ENCODE peak calls at places on chromosome X, in nine cellular contexts. One of them, this sample, is unnamed.
A peak's percentile ranks its signal among the peaks of the same experiment; 100 is the strongest.

GRCh38 chrX:101078716-101079115 is at the start of gene TMEM35A:
- DNase-seq in astrocyte: no peak
- DNase-seq in MM.1S: no peak
- DNase-seq in SK-N-SH: peak; percentile 54
- DNase-seq in neural progenitor cell: peak; percentile 53
- DNase-seq in H1: peak; percentile 49
- DNase-seq in A549: no peak
- DNase-seq in IMR-90: peak; percentile 51
- DNase-seq in PC-3: no peak
- DNase-seq in this sample: no peak

GRCh38 chrX:37993857-37994619 is 12.3 kb upstream of the SYTL5 start:
- DNase-seq in astrocyte: peak; percentile 1
- DNase-seq in MM.1S: peak; percentile 95
- DNase-seq in SK-N-SH: no peak
- DNase-seq in neural progenitor cell: peak; percentile 70
- DNase-seq in H1: no peak
- DNase-seq in A549: no peak
- DNase-seq in IMR-90: no peak
- DNase-seq in PC-3: peak; percentile 33
- DNase-seq in this sample: peak; percentile 42

GRCh38 chrX:54808109-54808604 is 612 bp downstream of the MAGED2 start:
- DNase-seq in astrocyte: peak; percentile 22
- DNase-seq in MM.1S: peak; percentile 10
- DNase-seq in SK-N-SH: peak; percentile 76
- DNase-seq in neural progenitor cell: peak; percentile 88
- DNase-seq in H1: peak; percentile 80
- DNase-seq in A549: peak; percentile 36
- DNase-seq in IMR-90: no peak
- DNase-seq in PC-3: no peak
- DNase-seq in this sample: peak; percentile 6

GRCh38 chrX:1442016-1442665 is 10.6 kb downstream of the ASMTL start:
- DNase-seq in astrocyte: no peak
- DNase-seq in MM.1S: no peak
- DNase-seq in SK-N-SH: no peak
- DNase-seq in neural progenitor cell: no peak
- DNase-seq in H1: no peak
- DNase-seq in A549: no peak
- DNase-seq in IMR-90: no peak
- DNase-seq in PC-3: no peak
- DNase-seq in this sample: no peak

GRCh38 chrX:145687707-145688106 is 129.9 kb upstream of the SLITRK2 start:
- DNase-seq in astrocyte: no peak
- DNase-seq in MM.1S: no peak
- DNase-seq in SK-N-SH: no peak
- DNase-seq in neural progenitor cell: no peak
- DNase-seq in H1: no peak
- DNase-seq in A549: no peak
- DNase-seq in IMR-90: no peak
- DNase-seq in PC-3: no peak
- DNase-seq in this sample: no peak

GRCh38 chrX:154378059-154378798 is 866 bp upstream of the EMD start:
- DNase-seq in astrocyte: no peak
- DNase-seq in MM.1S: no peak
- DNase-seq in SK-N-SH: peak; percentile 85
- DNase-seq in neural progenitor cell: no peak
- DNase-seq in H1: no peak
- DNase-seq in A549: peak; percentile 55
- DNase-seq in IMR-90: peak; percentile 40
- DNase-seq in PC-3: peak; percentile 45
- DNase-seq in this sample: no peak

GRCh38 chrX:68942797-68943196 is 114.0 kb downstream of the EFNB1 start:
- DNase-seq in astrocyte: no peak
- DNase-seq in MM.1S: no peak
- DNase-seq in SK-N-SH: no peak
- DNase-seq in neural progenitor cell: no peak
- DNase-seq in H1: no peak
- DNase-seq in A549: no peak
- DNase-seq in IMR-90: no peak
- DNase-seq in PC-3: no peak
- DNase-seq in this sample: no peak

GRCh38 chrX:12701625-12702024 is 89.6 kb upstream of the PRPS2 start:
- DNase-seq in astrocyte: peak; percentile 24
- DNase-seq in MM.1S: peak; percentile 52
- DNase-seq in SK-N-SH: peak; percentile 50
- DNase-seq in neural progenitor cell: peak; percentile 82
- DNase-seq in H1: peak; percentile 55
- DNase-seq in A549: peak; percentile 41
- DNase-seq in IMR-90: peak; percentile 68
- DNase-seq in PC-3: peak; percentile 84
- DNase-seq in this sample: peak; percentile 62

GRCh38 chrX:66200050-66200664 is 36.1 kb downstream of the HEPH start:
- DNase-seq in astrocyte: no peak
- DNase-seq in MM.1S: peak; percentile 72
- DNase-seq in SK-N-SH: no peak
- DNase-seq in neural progenitor cell: no peak
- DNase-seq in H1: no peak
- DNase-seq in A549: no peak
- DNase-seq in IMR-90: no peak
- DNase-seq in PC-3: no peak
- DNase-seq in this sample: no peak

GRCh38 chrX:14027031-14027430 is 2.7 kb downstream of the GEMIN8 start:
- DNase-seq in astrocyte: peak; percentile 55
- DNase-seq in MM.1S: no peak
- DNase-seq in SK-N-SH: no peak
- DNase-seq in neural progenitor cell: no peak
- DNase-seq in H1: no peak
- DNase-seq in A549: no peak
- DNase-seq in IMR-90: peak; percentile 35
- DNase-seq in PC-3: peak; percentile 69
- DNase-seq in this sample: no peak

GRCh38 chrX:40166582-40166981 is 68.8 kb upstream of the BCOR start:
- DNase-seq in astrocyte: no peak
- DNase-seq in MM.1S: no peak
- DNase-seq in SK-N-SH: peak; percentile 82
- DNase-seq in neural progenitor cell: no peak
- DNase-seq in H1: no peak
- DNase-seq in A549: no peak
- DNase-seq in IMR-90: peak; percentile 42
- DNase-seq in PC-3: no peak
- DNase-seq in this sample: no peak

GRCh38 chrX:118545510-118545909 is 49.9 kb downstream of the DOCK11 start:
- DNase-seq in astrocyte: peak; percentile 23
- DNase-seq in MM.1S: no peak
- DNase-seq in SK-N-SH: no peak
- DNase-seq in neural progenitor cell: no peak
- DNase-seq in H1: no peak
- DNase-seq in A549: no peak
- DNase-seq in IMR-90: peak; percentile 31
- DNase-seq in PC-3: no peak
- DNase-seq in this sample: no peak

GRCh38 chrX:11427082-11428033 is 134.1 kb downstream of the AMELX start:
- DNase-seq in astrocyte: no peak
- DNase-seq in MM.1S: peak; percentile 77
- DNase-seq in SK-N-SH: peak; percentile 26
- DNase-seq in neural progenitor cell: peak; percentile 55
- DNase-seq in H1: peak; percentile 73
- DNase-seq in A549: no peak
- DNase-seq in IMR-90: no peak
- DNase-seq in PC-3: peak; percentile 26
- DNase-seq in this sample: no peak

GRCh38 chrX:675896-676295 is 45.3 kb downstream of the SHOX start:
- DNase-seq in astrocyte: no peak
- DNase-seq in MM.1S: no peak
- DNase-seq in SK-N-SH: no peak
- DNase-seq in neural progenitor cell: peak; percentile 55
- DNase-seq in H1: peak; percentile 53
- DNase-seq in A549: no peak
- DNase-seq in IMR-90: no peak
- DNase-seq in PC-3: no peak
- DNase-seq in this sample: no peak

GRCh38 chrX:115393271-115393670 is 103.8 kb downstream of the LUZP4 start:
- DNase-seq in astrocyte: peak; percentile 93
- DNase-seq in MM.1S: no peak
- DNase-seq in SK-N-SH: no peak
- DNase-seq in neural progenitor cell: no peak
- DNase-seq in H1: no peak
- DNase-seq in A549: no peak
- DNase-seq in IMR-90: peak; percentile 67
- DNase-seq in PC-3: peak; percentile 91
- DNase-seq in this sample: no peak

GRCh38 chrX:101303790-101304189 is 12.7 kb upstream of the TAF7L start:
- DNase-seq in astrocyte: no peak
- DNase-seq in MM.1S: no peak
- DNase-seq in SK-N-SH: no peak
- DNase-seq in neural progenitor cell: no peak
- DNase-seq in H1: no peak
- DNase-seq in A549: no peak
- DNase-seq in IMR-90: no peak
- DNase-seq in PC-3: no peak
- DNase-seq in this sample: no peak

GRCh38 chrX:140510895-140511295 is 6.0 kb upstream of the SOX3 start:
- DNase-seq in astrocyte: no peak
- DNase-seq in MM.1S: no peak
- DNase-seq in SK-N-SH: peak; percentile 14
- DNase-seq in neural progenitor cell: peak; percentile 58
- DNase-seq in H1: peak; percentile 51
- DNase-seq in A549: no peak
- DNase-seq in IMR-90: no peak
- DNase-seq in PC-3: no peak
- DNase-seq in this sample: no peak

GRCh38 chrX:40172169-40172979 is 74.6 kb upstream of the BCOR start:
- DNase-seq in astrocyte: peak; percentile 42
- DNase-seq in MM.1S: no peak
- DNase-seq in SK-N-SH: no peak
- DNase-seq in neural progenitor cell: peak; percentile 58
- DNase-seq in H1: peak; percentile 50
- DNase-seq in A549: no peak
- DNase-seq in IMR-90: peak; percentile 44
- DNase-seq in PC-3: peak; percentile 49
- DNase-seq in this sample: no peak

GRCh38 chrX:85243761-85244410 is at the start of the genes SATL1 and ZNF711:
- DNase-seq in astrocyte: peak; percentile 65
- DNase-seq in MM.1S: peak; percentile 12
- DNase-seq in SK-N-SH: peak; percentile 87
- DNase-seq in neural progenitor cell: peak; percentile 87
- DNase-seq in H1: peak; percentile 67
- DNase-seq in A549: peak; percentile 14
- DNase-seq in IMR-90: peak; percentile 51
- DNase-seq in PC-3: no peak
- DNase-seq in this sample: peak; percentile 13

GRCh38 chrX:105477351-105477750 is 256.9 kb upstream of the TEX13A start:
- DNase-seq in astrocyte: no peak
- DNase-seq in MM.1S: no peak
- DNase-seq in SK-N-SH: no peak
- DNase-seq in neural progenitor cell: no peak
- DNase-seq in H1: no peak
- DNase-seq in A549: no peak
- DNase-seq in IMR-90: no peak
- DNase-seq in PC-3: no peak
- DNase-seq in this sample: no peak

DNA sequence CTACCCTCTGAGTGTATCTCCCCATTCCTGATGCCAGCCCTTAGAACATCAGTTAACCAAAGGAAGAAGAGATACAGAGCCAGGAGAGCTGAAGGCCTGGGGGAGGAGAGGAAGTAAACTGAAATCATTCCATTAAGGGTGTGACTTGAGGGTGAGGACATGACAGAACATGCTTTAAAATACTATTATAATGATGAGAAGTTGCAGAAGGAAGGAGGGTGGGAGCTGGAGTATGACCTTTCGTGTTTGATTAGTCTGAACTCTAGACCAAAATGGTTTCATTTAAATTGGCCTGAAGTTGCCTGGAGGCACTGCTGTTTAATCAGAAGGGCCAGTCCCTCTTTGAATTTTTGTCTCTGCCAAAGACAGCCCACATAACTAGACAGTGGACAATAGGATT is 11.4 kb downstream of the INTS6L start:
- DNase-seq in astrocyte: no peak
- DNase-seq in MM.1S: no peak
- DNase-seq in SK-N-SH: no peak
- DNase-seq in neural progenitor cell: no peak
- DNase-seq in H1: no peak
- DNase-seq in A549: no peak
- DNase-seq in IMR-90: no peak
- DNase-seq in PC-3: peak; percentile 5
- DNase-seq in this sample: no peak
- H3K4me2 ChIP-seq in astrocyte: no peak overlapping the region
- H3K4me2 ChIP-seq in MM.1S: no peak overlapping the region
- H3K4me2 ChIP-seq in SK-N-SH: no peak overlapping the region
- H3K4me2 ChIP-seq in neural progenitor cell: no peak overlapping the region
- H3K4me2 ChIP-seq in H1: no peak overlapping the region
- H3K4me2 ChIP-seq in A549: no peak overlapping the region
- H3K4me2 ChIP-seq in IMR-90: no peak overlapping the region
- H3K4me2 ChIP-seq in PC-3: no peak overlapping the region
- H3K4me2 ChIP-seq in this sample: no peak overlapping the region

GRCh38 chrX:72073614-72074013 is 58.1 kb downstream of the RTL5 start:
- DNase-seq in astrocyte: no peak
- DNase-seq in MM.1S: no peak
- DNase-seq in SK-N-SH: peak; percentile 62
- DNase-seq in neural progenitor cell: no peak
- DNase-seq in H1: no peak
- DNase-seq in A549: no peak
- DNase-seq in IMR-90: no peak
- DNase-seq in PC-3: no peak
- DNase-seq in this sample: no peak
- H3K4me1 ChIP-seq in astrocyte: peaks cover 6% of the 10 kb centered on the region
- H3K4me1 ChIP-seq in MM.1S: no peaks in the 10 kb centered on the region
- H3K4me1 ChIP-seq in SK-N-SH: peaks cover 36% of the 10 kb centered on the region
- H3K4me1 ChIP-seq in neural progenitor cell: no peaks in the 10 kb centered on the region
- H3K4me1 ChIP-seq in H1: no peaks in the 10 kb centered on the region
- H3K4me1 ChIP-seq in A549: no peaks in the 10 kb centered on the region
- H3K4me1 ChIP-seq in IMR-90: no peaks in the 10 kb centered on the region
- H3K4me1 ChIP-seq in PC-3: no peaks in the 10 kb centered on the region
- H3K4me1 ChIP-seq in this sample: no peaks in the 10 kb centered on the region

GRCh38 chrX:9957743-9958142 is 9.4 kb upstream of the CLDN34 start:
- DNase-seq in astrocyte: no peak
- DNase-seq in MM.1S: no peak
- DNase-seq in SK-N-SH: no peak
- DNase-seq in neural progenitor cell: no peak
- DNase-seq in H1: no peak
- DNase-seq in A549: no peak
- DNase-seq in IMR-90: no peak
- DNase-seq in PC-3: peak; percentile 2
- DNase-seq in this sample: no peak
- H3K4me2 ChIP-seq in astrocyte: no peak overlapping the region
- H3K4me2 ChIP-seq in MM.1S: no peak overlapping the region
- H3K4me2 ChIP-seq in SK-N-SH: no peak overlapping the region
- H3K4me2 ChIP-seq in neural progenitor cell: no peak overlapping the region
- H3K4me2 ChIP-seq in H1: no peak overlapping the region
- H3K4me2 ChIP-seq in A549: peak overlapping the region; percentile 28
- H3K4me2 ChIP-seq in IMR-90: no peak overlapping the region
- H3K4me2 ChIP-seq in PC-3: no peak overlapping the region
- H3K4me2 ChIP-seq in this sample: no peak overlapping the region

DNA sequence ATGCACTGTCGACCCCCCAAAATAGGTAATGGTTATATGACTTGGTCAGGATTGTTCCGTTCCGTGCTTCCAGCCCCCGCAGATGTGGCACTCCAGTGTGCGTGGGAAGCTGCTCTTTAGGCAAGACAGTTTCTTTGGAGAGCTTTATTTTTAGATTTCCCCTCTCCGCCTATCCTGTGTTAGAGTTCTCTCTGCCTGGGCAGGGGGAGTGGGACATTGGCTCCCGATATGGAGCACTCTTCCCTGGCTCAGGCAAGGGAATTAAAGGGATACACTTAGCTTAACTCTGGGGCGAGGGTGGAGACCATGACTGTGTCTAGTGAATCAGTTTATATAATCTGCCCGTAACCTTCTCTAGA is 36.0 kb downstream of the DLG3 start:
- DNase-seq in astrocyte: peak; percentile 23
- DNase-seq in MM.1S: no peak
- DNase-seq in SK-N-SH: no peak
- DNase-seq in neural progenitor cell: no peak
- DNase-seq in H1: no peak
- DNase-seq in A549: no peak
- DNase-seq in IMR-90: no peak
- DNase-seq in PC-3: no peak
- DNase-seq in this sample: no peak
- H3K4me1 ChIP-seq in astrocyte: peaks cover 49% of the 10 kb centered on the region
- H3K4me1 ChIP-seq in MM.1S: no peaks in the 10 kb centered on the region
- H3K4me1 ChIP-seq in SK-N-SH: no peaks in the 10 kb centered on the region
- H3K4me1 ChIP-seq in neural progenitor cell: peaks cover 52% of the 10 kb centered on the region
- H3K4me1 ChIP-seq in H1: peaks cover 22% of the 10 kb centered on the region
- H3K4me1 ChIP-seq in A549: peaks cover 46% of the 10 kb centered on the region
- H3K4me1 ChIP-seq in IMR-90: peaks cover 22% of the 10 kb centered on the region
- H3K4me1 ChIP-seq in PC-3: peaks cover 79% of the 10 kb centered on the region
- H3K4me1 ChIP-seq in this sample: peaks cover 79% of the 10 kb centered on the region